ENCODE peak calls at places on chromosomes 6 and 20, in five cellular contexts. Y is left lung, U is mammary epithelial cell, L is hepatocyte, S is stomach. P is an unnamed sample.

GRCh38 chr6:158654960-158655485 is 5.2 kb downstream of the SYTL3 start:
- DNase-seq in U (no peak), L (no peak), S (no peak), Y (no peak), P (no peak)

GRCh38 chr20:56778765-56779195 is 149.7 kb downstream of the TFAP2C start:
- DNase-seq in L (peak; percentile 41), S (no peak), Y (no peak), U (no peak), P (no peak)

GRCh38 chr6:138577151-138577915 is 78.0 kb upstream of the NHSL1 start:
- DNase-seq in S (no peak), U (no peak), L (no peak), Y (no peak), P (no peak)

GRCh38 chr20:58003525-58003924 is 224.9 kb downstream of the ANKRD60 start:
- DNase-seq in U (no peak), Y (no peak), S (no peak), L (no peak), P (no peak)

GRCh38 chr20:8082999-8083398 is 49.1 kb upstream of the PLCB1 start:
- DNase-seq in U (no peak), L (peak; percentile 20), S (no peak), Y (no peak), P (no peak)

GRCh38 chr6:30726506-30727413 is 6.6 kb downstream of the TUBB start:
- DNase-seq in U (no peak), L (no peak), Y (no peak), S (no peak), P (no peak)

GRCh38 chr6:2749972-2750600 is 636 bp downstream of the MYLK4 start:
- DNase-seq in Y (no peak), S (peak; percentile 67), L (peak; percentile 73), U (no peak), P (no peak)

GRCh38 chr20:36128463-36129176 is 25.9 kb upstream of the EPB41L1 start:
- DNase-seq in L (no peak), Y (no peak), S (no peak), U (peak; percentile 46), P (no peak)

GRCh38 chr20:61600061-61600460 is 348.0 kb downstream of the CDH4 start:
- DNase-seq in U (no peak), L (no peak), S (no peak), Y (no peak), P (no peak)

GRCh38 chr6:4351857-4352669 is 216.7 kb upstream of the ECI2 start:
- DNase-seq in L (peak; percentile 51), S (peak; percentile 28), U (peak; percentile 80), Y (peak; percentile 63), P (no peak)

GRCh38 chr6:163775313-163775712 is 360.8 kb downstream of the QKI start:
- DNase-seq in Y (no peak), U (no peak), L (no peak), S (no peak), P (no peak)
- H3K4me3 ChIP-seq in Y (no peak overlapping the region), U (no peak overlapping the region), L (no peak overlapping the region), S (no peak overlapping the region), P (no peak overlapping the region)

GRCh38 chr6:145733207-145733606 is 2.1 kb downstream of the EPM2A start:
- DNase-seq in S (no peak), U (no peak), Y (no peak), L (no peak), P (no peak)
- TF ChIP-seq CTCF in S (no peak), U (no peak), Y (no peak), L (no peak), P (no peak)

DNA sequence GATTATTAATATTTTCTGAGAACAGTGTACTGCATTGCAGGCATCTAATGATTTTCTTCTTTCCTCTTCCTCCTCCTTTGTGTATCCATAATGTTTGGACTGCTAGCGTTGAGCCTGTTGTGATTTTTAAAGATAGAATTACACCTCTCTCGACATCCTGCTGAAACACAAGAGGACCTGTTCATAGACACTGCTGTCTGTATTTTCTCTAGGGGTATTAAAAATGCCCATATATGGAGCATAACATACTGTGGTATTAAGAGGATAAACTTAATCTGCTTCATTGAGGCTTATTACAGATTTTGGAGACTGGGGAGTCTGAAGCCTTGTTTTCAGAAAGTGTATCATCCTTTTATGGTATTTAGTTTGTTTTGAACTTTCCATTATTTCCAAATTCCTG is 414.3 kb downstream of the CDKAL1 start:
- DNase-seq in Y (no peak), U (no peak), L (no peak), S (no peak), P (no peak)
- H3K4me3 ChIP-seq in Y (no peak overlapping the region), U (no peak overlapping the region), L (no peak overlapping the region), S (no peak overlapping the region), P (no peak overlapping the region)

DNA sequence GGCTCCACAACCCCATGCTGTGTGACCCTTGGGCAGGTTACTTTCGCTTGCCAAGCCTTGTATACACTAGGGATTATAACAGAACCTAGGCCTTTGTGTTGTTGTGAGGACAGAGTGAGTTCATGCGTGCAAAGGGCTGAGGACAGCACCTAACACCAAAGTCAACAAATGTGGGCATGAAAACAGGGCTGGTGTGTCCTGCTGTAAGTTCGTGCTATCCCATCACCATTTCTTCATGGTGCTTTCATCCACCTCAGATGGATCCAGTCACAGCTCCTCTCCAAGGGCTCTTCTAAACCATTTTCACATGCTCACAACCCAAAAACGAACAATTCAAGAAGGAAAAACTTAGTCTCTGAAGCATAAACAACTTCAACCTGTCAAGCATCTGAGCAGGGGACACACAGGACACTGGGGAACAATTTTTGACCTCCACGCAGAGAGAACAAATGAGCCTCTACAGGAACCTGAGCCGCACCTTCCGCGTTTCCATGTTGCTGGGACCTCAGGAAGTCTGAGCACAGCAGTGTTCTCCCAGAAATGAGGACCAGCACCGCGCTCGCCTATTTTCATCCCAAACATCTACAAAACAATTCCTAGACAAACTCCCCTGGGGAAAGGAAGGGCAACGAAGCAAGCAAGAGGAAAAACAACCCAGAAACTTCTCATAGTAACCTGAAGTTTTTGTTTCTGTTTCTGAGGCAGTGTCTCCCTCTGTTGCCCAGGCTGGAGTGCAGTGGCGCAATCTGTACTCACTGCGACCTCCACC is 3.1 kb downstream of the LRP11 start:
- DNase-seq in S (no peak), Y (no peak), L (no peak), U (no peak), P (no peak)
- TF ChIP-seq CTCF in S (no peak), Y (no peak), L (peak; percentile 10), U (no peak), P (peak; percentile 5)

GRCh38 chr6:150721411-150722266 is 122.0 kb downstream of the PLEKHG1 start:
- DNase-seq in S (no peak), L (no peak), U (no peak), Y (no peak), P (no peak)

GRCh38 chr6:150719861-150720260 is 120.2 kb downstream of the PLEKHG1 start:
- DNase-seq in Y (no peak), L (no peak), S (no peak), U (no peak), P (no peak)

GRCh38 chr6:150723056-150723658 is 123.5 kb downstream of the PLEKHG1 start:
- DNase-seq in L (no peak), Y (no peak), S (no peak), U (no peak), P (no peak)

GRCh38 chr6:150719099-150719767 is 119.5 kb downstream of the PLEKHG1 start:
- DNase-seq in L (no peak), Y (no peak), S (no peak), U (no peak), P (no peak)

GRCh38 chr6:150720774-150721233 is 121.1 kb downstream of the PLEKHG1 start:
- DNase-seq in U (peak; percentile 99), L (peak; percentile 74), Y (no peak), S (no peak), P (no peak)
- H3K4me3 ChIP-seq in U (no peak overlapping the region), L (no peak overlapping the region), Y (no peak overlapping the region), S (no peak overlapping the region), P (no peak overlapping the region)

GRCh38 chr6:41097467-41098090 is 24.8 kb downstream of the NFYA start:
- DNase-seq in L (no peak), U (peak; percentile 88), S (no peak), Y (no peak), P (no peak)

GRCh38 chr6:41093729-41094128 is 21.0 kb downstream of the NFYA start:
- DNase-seq in S (no peak), U (peak; percentile 42), Y (no peak), L (no peak), P (no peak)

GRCh38 chr6:41088451-41088850 is 15.7 kb downstream of the NFYA start:
- DNase-seq in Y (no peak), U (no peak), S (no peak), L (no peak), P (no peak)

GRCh38 chr6:41090841-41091761 is 18.3 kb downstream of the NFYA start:
- DNase-seq in Y (no peak), L (no peak), U (no peak), S (no peak), P (no peak)

GRCh38 chr6:41092421-41093140 is 19.8 kb downstream of the NFYA start:
- DNase-seq in S (no peak), Y (no peak), L (no peak), U (peak; percentile 31), P (no peak)
- TF ChIP-seq CTCF in S (no peak), Y (no peak), L (peak; percentile 49), U (peak; percentile 40), P (peak; percentile 62)

GRCh38 chr6:157289764-157290163 is 33.6 kb downstream of the TMEM242 start:
- DNase-seq in Y (no peak), U (no peak), S (no peak), L (no peak), P (no peak)
- H3K4me3 ChIP-seq in Y (no peak overlapping the region), U (no peak overlapping the region), S (no peak overlapping the region), L (no peak overlapping the region), P (no peak overlapping the region)

GRCh38 chr6:28213213-28213523 is 11.9 kb upstream of the ZSCAN9 start:
- DNase-seq in S (no peak), U (no peak), Y (no peak), L (no peak), P (no peak)

GRCh38 chr6:28220164-28221133 is 4.6 kb upstream of the ZSCAN9 start:
- DNase-seq in L (no peak), U (no peak), Y (no peak), S (no peak), P (no peak)

GRCh38 chr6:28218312-28219248 is 6.5 kb upstream of the ZSCAN9 start:
- DNase-seq in S (peak; percentile 72), Y (peak; percentile 94), U (peak; percentile 20), L (peak; percentile 77), P (peak; percentile 1)

GRCh38 chr6:28215425-28215824 is 9.7 kb upstream of the ZSCAN9 start:
- DNase-seq in S (no peak), U (no peak), Y (no peak), L (no peak), P (no peak)

GRCh38 chr6:28217890-28218289 is 7.2 kb upstream of the ZSCAN9 start:
- DNase-seq in U (no peak), Y (no peak), S (no peak), L (no peak), P (no peak)
- TF ChIP-seq CTCF in U (no peak), Y (no peak), S (no peak), L (no peak), P (no peak)

DNA sequence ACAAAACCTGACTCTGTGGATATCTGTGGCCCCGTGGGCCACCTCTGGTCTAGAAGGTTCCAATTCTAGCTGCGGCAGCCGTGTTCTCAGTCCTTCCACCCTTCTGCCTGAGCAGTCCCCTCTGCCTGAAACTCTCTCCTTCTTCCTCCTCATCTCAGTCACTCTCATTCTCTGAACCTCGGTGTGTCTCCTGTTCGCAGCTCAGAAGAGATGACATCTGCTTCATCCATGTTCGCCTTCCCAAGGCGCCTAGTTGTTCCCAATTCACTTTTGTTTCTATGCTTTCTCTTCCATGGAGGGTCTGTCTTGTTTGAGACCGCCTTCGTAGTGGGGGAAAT is 95.5 kb downstream of the CEBPB start:
- DNase-seq in L (no peak), U (no peak), Y (no peak), S (no peak), P (no peak)
- H3K4me3 ChIP-seq in L (no peak overlapping the region), U (no peak overlapping the region), Y (no peak overlapping the region), S (no peak overlapping the region), P (no peak overlapping the region)

GRCh38 chr6:116969211-116969863 is 92.3 kb downstream of the RFX6 start:
- DNase-seq in L (peak; percentile 82), Y (no peak), U (peak; percentile 25), S (peak; percentile 26), P (no peak)
- TF ChIP-seq CTCF in L (peak; percentile 80), Y (peak; percentile 46), U (peak; percentile 75), S (peak; percentile 30), P (peak; percentile 75)

P was measured in LNCaP clone FGC.